ENCODE peak calls at places on chromosomes 13 and 19, in eight cellular contexts. I is CD8-positive, alpha-beta T cell; F is activated T-helper 2 cell treated with anti-CD3 and anti-CD28 coated beads, Interferon-gamma antibody, Interleukin-2, Interleukin-4, amounts not matched to agents 10 μg/mL and 5 μg/mL and 100 μg/mL, durations not matched to agents 14 hours and 24 hours and 36 hours; O is HEK293T; Y is astrocyte of the hippocampus; R is H9; D is RWPE1; Z is transverse colon. K is an unnamed sample.

GRCh38 chr13:23615677-23616076 is 45.5 kb downstream of the TNFRSF19 start:
- DNase-seq in I (no peak), F (no peak), O (no peak), Y (peak), R (no peak), D (no peak), Z (no peak), K (no peak)

GRCh38 chr13:49450105-49450819 is 6.2 kb downstream of the SETDB2 start:
- DNase-seq in I (no peak), F (no peak), O (no peak), Y (no peak), R (no peak), D (no peak), Z (no peak), K (no peak)

GRCh38 chr13:36718686-36719085 is 44.9 kb downstream of the SERTM1 start:
- DNase-seq in I (no peak), F (no peak), O (no peak), Y (peak), R (no peak), D (no peak), Z (no peak), K (no peak)

GRCh38 chr19:2413629-2414028 is 13.8 kb downstream of the TIMM13 start:
- DNase-seq in I (no peak), F (no peak), O (no peak), Y (no peak), R (no peak), D (no peak), Z (no peak), K (no peak)

GRCh38 chr13:107743983-107744382 is 471.4 kb downstream of the LIG4 start:
- DNase-seq in I (no peak), F (no peak), O (no peak), Y (peak), R (no peak), D (no peak), Z (no peak), K (no peak)

GRCh38 chr19:6248856-6249255 is 30.9 kb downstream of the MLLT1 start:
- DNase-seq in I (no peak), F (no peak), O (no peak), Y (no peak), R (no peak), D (no peak), Z (no peak), K (no peak)

GRCh38 chr19:31312004-31312403 is 37.2 kb downstream of the TSHZ3 start:
- DNase-seq in I (no peak), F (no peak), O (no peak), Y (peak), R (no peak), D (no peak), Z (no peak), K (peak)

GRCh38 chr19:5880604-5881078 is 10.3 kb upstream of the FUT5 start:
- DNase-seq in I (no peak), F (no peak), O (no peak), Y (peak), R (no peak), D (peak), Z (peak), K (no peak)

GRCh38 chr19:50896591-50897190 is 14.5 kb downstream of the KLK4 start:
- DNase-seq in I (no peak), F (no peak), O (no peak), Y (peak), R (no peak), D (peak), Z (no peak), K (peak)

GRCh38 chr19:20359933-20360720 is 193.1 kb downstream of the ZNF486 start:
- DNase-seq in I (no peak), F (no peak), O (no peak), Y (no peak), R (peak), D (no peak), Z (no peak), K (no peak)

GRCh38 chr19:7944177-7944761 is 803 bp upstream of the TIMM44 start:
- DNase-seq in I (peak), F (peak), O (peak), Y (peak), R (peak), D (peak), Z (peak), K (peak)

GRCh38 chr19:32457540-32457939 is 52.0 kb downstream of the DPY19L3 start:
- DNase-seq in I (no peak), F (no peak), O (no peak), Y (no peak), R (no peak), D (no peak), Z (no peak), K (no peak)

GRCh38 chr13:109785141-109785891 is 1.1 kb downstream of the IRS2 start:
- DNase-seq in I (peak), F (no peak), O (no peak), Y (peak), R (peak), D (no peak), Z (peak), K (peak)

GRCh38 chr19:14002571-14003278 is 3.4 kb downstream of the RFX1 start:
- DNase-seq in I (no peak), F (no peak), O (no peak), Y (no peak), R (no peak), D (no peak), Z (no peak), K (no peak)

GRCh38 chr19:7772752-7773291 is 9.8 kb downstream of the CLEC4M start:
- DNase-seq in I (no peak), F (no peak), O (no peak), Y (peak), R (no peak), D (peak), Z (no peak), K (no peak)

GRCh38 chr19:29404951-29405727 is 120.7 kb upstream of the VSTM2B start:
- DNase-seq in I (no peak), F (no peak), O (no peak), Y (peak), R (peak), D (peak), Z (peak), K (no peak)

GRCh38 chr13:30829145-30829544 is 76.9 kb upstream of the MEDAG start:
- DNase-seq in I (no peak), F (no peak), O (no peak), Y (peak), R (no peak), D (peak), Z (no peak), K (no peak)

GRCh38 chr19:42088471-42089190 is 12.7 kb downstream of the ZNF574 start:
- DNase-seq in I (no peak), F (no peak), O (no peak), Y (peak), R (no peak), D (no peak), Z (no peak), K (no peak)

GRCh38 chr13:101570410-101570809 is 117.9 kb downstream of the ITGBL1 start:
- DNase-seq in I (no peak), F (no peak), O (no peak), Y (peak), R (no peak), D (peak), Z (no peak), K (no peak)

GRCh38 chr13:42478531-42479156 is 95.3 kb upstream of the TNFSF11 start:
- DNase-seq in I (no peak), F (no peak), O (peak), Y (peak), R (no peak), D (no peak), Z (no peak), K (no peak)

GRCh38 chr19:35729763-35730162 is 12.0 kb downstream of the KMT2B start:
- DNase-seq in I (no peak), F (no peak), O (no peak), Y (no peak), R (no peak), D (no peak), Z (no peak), K (no peak)

GRCh38 chr19:4414800-4415251 is 12.4 kb downstream of the CHAF1A start:
- DNase-seq in I (no peak), F (no peak), O (peak), Y (peak), R (no peak), D (no peak), Z (no peak), K (no peak)

GRCh38 chr13:110565296-110565695 is 3.8 kb upstream of the RAB20 start:
- DNase-seq in I (no peak), F (no peak), O (peak), Y (peak), R (no peak), D (no peak), Z (no peak), K (no peak)

GRCh38 chr19:17479325-17479791 is 9.0 kb downstream of the SLC27A1 start:
- DNase-seq in I (no peak), F (no peak), O (no peak), Y (peak), R (no peak), D (no peak), Z (no peak), K (no peak)

GRCh38 chr13:37069597-37070103 is 10.2 kb upstream of the SUPT20H start:
- DNase-seq in I (no peak), F (no peak), O (no peak), Y (no peak), R (no peak), D (no peak), Z (no peak), K (no peak)

GRCh38 chr13:48266967-48267639 is 34.1 kb downstream of the ITM2B start:
- DNase-seq in I (no peak), F (no peak), O (no peak), Y (no peak), R (no peak), D (no peak), Z (no peak), K (no peak)

GRCh38 chr13:19781526-19781925 is 1.2 kb downstream of the PSPC1 start:
- DNase-seq in I (no peak), F (no peak), O (no peak), Y (no peak), R (no peak), D (no peak), Z (no peak), K (no peak)

GRCh38 chr19:13764101-13764807 is at the start of gene MRI1:
- DNase-seq in I (peak), F (peak), O (peak), Y (peak), R (peak), D (peak), Z (peak), K (peak)

GRCh38 chr13:113859311-113860050 is 4.4 kb downstream of the GAS6 start:
- DNase-seq in I (no peak), F (no peak), O (no peak), Y (no peak), R (peak), D (no peak), Z (no peak), K (no peak)

GRCh38 chr13:111575276-111575675 is 254.8 kb downstream of the TEX29 start:
- DNase-seq in I (no peak), F (no peak), O (no peak), Y (no peak), R (no peak), D (no peak), Z (no peak), K (no peak)

GRCh38 chr19:46990998-46991676 is 28.5 kb upstream of the NPAS1 start:
- DNase-seq in I (peak), F (peak), O (peak), Y (peak), R (peak), D (peak), Z (peak), K (peak)

GRCh38 chr19:55696301-55697068 is 21.5 kb downstream of the EPN1 start:
- DNase-seq in I (no peak), F (no peak), O (no peak), Y (no peak), R (no peak), D (no peak), Z (no peak), K (no peak)

K was measured in stimulated activated naive B cell treated with anti-CD40 and anti-IgM and Interleukin-4, amounts not matched to agents 10 μg/mL and 1 μg/mL and 100 μg/mL, for 72 hours.